ENCODE peak calls at places on chromosomes 13 and 19, in nine cellular contexts. L, M, S, A, Z, F, E, D and I are unnamed samples.

GRCh38 chr19:10007366-10007765 is 2.9 kb downstream of the COL5A3 start:
- DNase-seq in L (no peak), M (no peak), S (peak; percentile 57), A (no peak), Z (peak; percentile 66), F (no peak), E (no peak), D (no peak), I (no peak)

GRCh38 chr13:114166381-114167131 is 12.5 kb upstream of the CFAP97D2 start:
- DNase-seq in L (no peak), M (no peak), S (peak; percentile 62), A (no peak), Z (peak; percentile 72), F (no peak), E (no peak), D (no peak), I (no peak)

GRCh38 chr13:93875527-93875926 is 604.0 kb downstream of the DCT start:
- DNase-seq in L (peak; percentile 24), M (no peak), S (no peak), A (no peak), Z (no peak), F (no peak), E (no peak), D (no peak), I (no peak)

GRCh38 chr13:53032849-53033248 is 4.2 kb downstream of the OLFM4 start:
- DNase-seq in L (no peak), M (no peak), S (no peak), A (no peak), Z (no peak), F (no peak), E (no peak), D (no peak), I (no peak)

GRCh38 chr13:112114391-112114790 is 47.4 kb downstream of the SOX1 start:
- DNase-seq in L (no peak), M (no peak), S (no peak), A (no peak), Z (no peak), F (no peak), E (no peak), D (no peak), I (peak; percentile 17)

GRCh38 chr19:15733895-15734294 is 3.9 kb upstream of the OR10H3 start:
- DNase-seq in L (no peak), M (no peak), S (no peak), A (peak; percentile 5), Z (no peak), F (no peak), E (no peak), D (no peak), I (no peak)

GRCh38 chr13:81058211-81058915 is 717.4 kb upstream of the SPRY2 start:
- DNase-seq in L (no peak), M (no peak), S (no peak), A (no peak), Z (no peak), F (no peak), E (no peak), D (no peak), I (no peak)

GRCh38 chr19:50870417-50871089 is 2.7 kb upstream of the KLK2 start:
- DNase-seq in L (no peak), M (no peak), S (no peak), A (peak; percentile 41), Z (no peak), F (no peak), E (peak; percentile 71), D (no peak), I (no peak)

DNA sequence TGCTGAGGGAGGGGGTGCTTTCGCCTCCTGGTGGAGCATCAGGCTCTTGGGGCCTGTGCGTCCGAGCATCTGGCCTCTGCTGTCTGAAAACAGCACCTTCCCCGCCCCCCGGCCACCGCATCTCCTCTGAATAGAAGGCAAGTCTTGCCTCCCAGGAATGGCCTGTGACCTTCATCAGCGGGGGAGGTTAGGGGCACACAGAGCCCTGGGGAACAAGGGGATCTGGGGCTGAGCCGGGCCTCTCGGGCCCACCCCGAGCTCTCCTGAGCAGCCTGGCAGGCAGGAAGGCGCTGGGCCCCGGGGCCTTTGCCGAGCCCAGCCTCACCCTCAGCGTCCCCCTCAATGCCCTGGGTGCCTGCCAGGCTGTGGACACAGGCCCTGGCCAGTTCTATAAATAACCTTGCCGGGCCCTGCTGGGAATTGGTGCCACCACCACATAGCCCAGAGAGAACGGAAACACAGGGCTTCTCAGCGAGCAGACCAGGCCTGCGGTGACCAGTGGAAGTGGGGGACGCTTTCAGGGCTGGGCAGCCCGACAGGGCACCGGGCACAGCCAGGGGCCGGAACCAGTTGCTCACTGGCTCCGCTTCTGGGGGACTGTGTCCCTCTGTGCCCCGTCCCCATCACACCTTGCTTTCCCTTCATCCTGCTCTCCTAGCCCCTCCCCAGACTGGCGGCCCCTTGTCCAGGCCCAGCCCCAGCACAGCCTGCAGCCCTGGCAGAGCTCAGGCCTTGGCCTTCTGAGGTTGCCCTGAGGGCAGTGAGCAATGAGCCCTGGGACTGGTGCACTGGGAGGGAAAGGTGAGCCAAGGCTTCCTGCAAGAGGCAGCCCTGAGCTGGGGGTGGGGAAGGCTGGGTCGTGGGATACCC is 9.5 kb downstream of the STK11 start:
- DNase-seq in L (peak; percentile 23), M (peak; percentile 73), S (peak; percentile 77), A (peak; percentile 70), Z (peak; percentile 79), F (no peak), E (no peak), D (no peak), I (peak; percentile 82)
- TF ChIP-seq CTCF in L (no peak), M (no peak), S (no peak), A (no peak), Z (peak; percentile 19), F (no peak), E (no peak), D (no peak), I (no peak)

DNA sequence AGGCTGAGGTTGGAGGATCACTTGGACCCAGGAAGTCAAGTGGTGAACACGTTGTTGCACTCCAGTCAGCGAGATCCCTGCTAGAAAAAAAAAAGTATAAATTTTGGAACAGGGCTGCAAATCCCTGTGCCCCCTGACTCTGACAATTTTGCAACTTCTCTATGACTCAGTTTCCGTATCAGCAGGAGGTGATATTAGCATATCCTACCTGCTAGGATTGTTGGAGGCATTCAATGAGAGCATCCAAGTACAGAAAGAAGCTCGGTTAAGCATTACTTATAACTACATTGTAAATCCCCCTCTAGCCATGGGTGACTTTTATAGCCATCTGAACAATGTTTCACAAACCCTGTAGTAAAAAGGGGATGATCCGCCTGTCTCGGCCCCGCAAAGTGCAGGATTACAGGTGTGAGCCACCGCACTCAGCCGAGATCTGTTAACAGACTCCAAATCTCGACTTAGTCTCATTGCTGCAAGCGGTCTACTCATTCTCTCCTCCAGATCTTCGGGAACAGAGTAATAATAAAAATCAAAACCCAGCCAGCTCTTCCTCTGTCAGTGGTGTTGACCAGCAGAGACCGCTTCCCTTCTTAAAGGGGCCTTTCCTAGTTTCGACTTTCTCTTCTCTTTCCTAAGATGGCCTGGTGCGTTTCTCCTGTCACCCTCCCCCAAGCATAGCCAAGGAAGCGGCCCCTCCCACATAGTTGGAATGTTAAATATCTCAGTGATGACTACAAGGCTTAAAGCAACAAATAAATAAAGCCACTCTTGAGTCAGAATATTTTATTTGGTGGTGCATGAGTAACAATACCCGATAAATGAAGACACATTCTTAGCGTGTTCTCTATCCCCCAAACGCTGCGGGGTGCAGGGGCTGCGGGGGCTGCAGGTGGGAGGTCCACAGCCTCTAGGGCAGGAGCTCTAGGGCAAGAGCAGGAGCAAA is 10.3 kb upstream of the BICRA start:
- DNase-seq in L (peak; percentile 97), M (no peak), S (no peak), A (peak; percentile 96), Z (no peak), F (peak; percentile 55), E (peak; percentile 78), D (peak; percentile 66), I (peak; percentile 41)
- TF ChIP-seq CTCF in L (no peak), M (no peak), S (no peak), A (no peak), Z (no peak), F (no peak), E (no peak), D (no peak), I (no peak)

GRCh38 chr19:40251244-40251643 is 24.8 kb upstream of the CCNP start:
- DNase-seq in L (no peak), M (no peak), S (no peak), A (no peak), Z (no peak), F (no peak), E (no peak), D (no peak), I (no peak)

GRCh38 chr19:40252395-40252794 is 25.9 kb upstream of the CCNP start:
- DNase-seq in L (no peak), M (no peak), S (no peak), A (no peak), Z (no peak), F (no peak), E (peak; percentile 55), D (no peak), I (no peak)

GRCh38 chr19:40253611-40254092 is 27.2 kb upstream of the CCNP start:
- DNase-seq in L (no peak), M (no peak), S (no peak), A (no peak), Z (no peak), F (no peak), E (no peak), D (no peak), I (no peak)

GRCh38 chr19:40249781-40250180 is 23.3 kb upstream of the CCNP start:
- DNase-seq in L (no peak), M (no peak), S (no peak), A (no peak), Z (no peak), F (no peak), E (no peak), D (no peak), I (no peak)

GRCh38 chr19:40251991-40252390 is 25.5 kb upstream of the CCNP start:
- DNase-seq in L (no peak), M (no peak), S (no peak), A (no peak), Z (no peak), F (no peak), E (no peak), D (no peak), I (no peak)
- TF ChIP-seq CTCF in L (no peak), M (no peak), S (no peak), A (no peak), Z (no peak), F (no peak), E (no peak), D (no peak), I (no peak)

GRCh38 chr19:4369888-4370260 is 26.5 kb downstream of the MPND start:
- DNase-seq in L (peak; percentile 40), M (peak; percentile 74), S (no peak), A (no peak), Z (peak; percentile 57), F (no peak), E (peak; percentile 73), D (no peak), I (peak; percentile 80)

GRCh38 chr19:4370418-4371041 is 27.2 kb downstream of the MPND start:
- DNase-seq in L (no peak), M (no peak), S (no peak), A (no peak), Z (no peak), F (no peak), E (no peak), D (no peak), I (no peak)

GRCh38 chr19:4368128-4368820 is 24.9 kb downstream of the MPND start:
- DNase-seq in L (no peak), M (peak; percentile 58), S (no peak), A (no peak), Z (no peak), F (no peak), E (no peak), D (no peak), I (no peak)

GRCh38 chr19:4367781-4368127 is 24.4 kb downstream of the MPND start:
- DNase-seq in L (no peak), M (peak; percentile 45), S (no peak), A (no peak), Z (no peak), F (no peak), E (no peak), D (no peak), I (no peak)

DNA sequence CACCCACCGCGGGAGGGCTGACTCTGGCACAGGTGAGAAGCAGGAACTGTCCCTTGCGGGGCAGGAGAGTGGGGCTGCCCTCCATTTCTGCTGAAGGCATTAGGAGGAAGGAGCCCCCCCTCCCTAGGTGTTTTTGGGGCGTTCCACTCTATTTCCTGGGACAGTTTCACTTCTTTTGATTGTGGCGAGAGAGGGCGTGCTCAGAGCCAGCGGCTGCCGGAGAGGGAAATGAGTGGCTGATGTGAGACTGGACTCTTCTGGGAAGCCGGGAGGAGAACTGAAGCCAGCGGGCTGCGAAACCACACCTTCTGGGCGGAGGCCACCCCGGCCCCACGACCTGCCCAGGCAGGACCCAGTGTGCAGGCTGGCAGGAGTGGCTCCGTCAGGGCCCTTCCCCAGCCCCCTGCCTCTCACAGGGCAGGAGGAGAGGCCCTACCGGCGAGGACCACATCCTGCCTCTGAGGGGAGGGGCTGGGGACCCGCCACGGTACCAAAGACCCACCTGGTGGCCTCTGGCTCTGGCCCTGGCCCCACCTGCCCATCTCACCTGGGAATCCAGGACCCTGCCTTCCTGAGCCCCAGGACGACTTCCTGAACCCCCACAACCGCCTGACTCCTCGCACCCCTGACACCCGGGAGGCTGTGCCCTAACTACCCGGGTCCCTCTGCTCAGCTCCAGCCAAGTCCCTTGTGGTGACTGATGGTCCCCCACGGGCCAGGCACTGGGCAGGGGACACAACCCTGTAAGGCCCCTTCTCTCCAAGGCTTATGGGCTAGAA is 25.9 kb downstream of the MPND start:
- DNase-seq in L (peak; percentile 35), M (peak; percentile 84), S (peak; percentile 46), A (no peak), Z (no peak), F (no peak), E (peak; percentile 62), D (no peak), I (peak; percentile 83)
- TF ChIP-seq CTCF in L (no peak), M (peak; percentile 7), S (no peak), A (no peak), Z (peak; percentile 8), F (no peak), E (no peak), D (no peak), I (no peak)